ENCODE peak calls at places on chromosomes 12 and 14, in five cellular contexts. E, P, I, F and D are unnamed samples.
A peak's percentile ranks its signal among the peaks of the same experiment; 100 is the strongest.

GRCh38 chr14:71597289-71597920 is 334.8 kb upstream of the RGS6 start:
- DNase-seq in I (no peak), F (no peak), P (no peak), E (no peak), D (no peak)

GRCh38 chr12:25182765-25183164 is 12.2 kb downstream of the DNAI7 start:
- DNase-seq in E (no peak), I (no peak), P (no peak), F (no peak), D (no peak)

GRCh38 chr14:100425454-100425814 is 102.3 kb downstream of the SLC25A47 start:
- DNase-seq in F (no peak), E (no peak), P (no peak), I (no peak), D (no peak)

GRCh38 chr14:90853116-90853515 is 36.9 kb upstream of the TTC7B start:
- DNase-seq in I (no peak), P (no peak), E (no peak), F (no peak), D (no peak)

GRCh38 chr12:49566361-49566760 is 1.6 kb downstream of the MCRS1 start:
- DNase-seq in E (no peak), P (no peak), F (no peak), I (no peak), D (no peak)

GRCh38 chr14:67582061-67582460 is 18.0 kb downstream of the PIGH start:
- DNase-seq in I (no peak), F (no peak), P (no peak), E (no peak), D (no peak)

GRCh38 chr12:64042901-64043300 is 179.2 kb downstream of the KICS2 start:
- DNase-seq in I (peak; percentile 72), E (no peak), P (no peak), F (peak; percentile 91), D (no peak)

GRCh38 chr14:91872011-91872476 is 4.7 kb upstream of the TC2N start:
- DNase-seq in E (no peak), F (no peak), I (no peak), P (peak; percentile 48), D (no peak)

GRCh38 chr12:1197264-1198018 is 206.4 kb downstream of the ERC1 start:
- DNase-seq in E (no peak), F (no peak), I (no peak), P (no peak), D (no peak)

GRCh38 chr12:124387510-124387855 is 92.6 kb downstream of the RFLNA start:
- DNase-seq in F (no peak), I (no peak), P (no peak), E (no peak), D (no peak)

GRCh38 chr12:92242917-92243316 is 97.3 kb upstream of the BTG1 start:
- DNase-seq in E (no peak), P (no peak), I (peak; percentile 37), F (peak; percentile 7), D (no peak)

GRCh38 chr12:67592228-67593011 is 56.1 kb upstream of the DYRK2 start:
- DNase-seq in I (peak; percentile 43), E (no peak), F (peak; percentile 25), P (peak; percentile 11), D (no peak)

GRCh38 chr12:10756194-10756593 is 33.1 kb upstream of the YBX3 start:
- DNase-seq in F (no peak), P (no peak), I (no peak), E (no peak), D (no peak)

GRCh38 chr12:65881965-65882413 is 57.7 kb downstream of the HMGA2 start:
- DNase-seq in P (no peak), I (no peak), F (no peak), E (peak; percentile 4), D (no peak)

GRCh38 chr14:63045612-63046320 is 508 bp upstream of the KCNH5 start:
- DNase-seq in P (no peak), E (no peak), I (no peak), F (no peak), D (no peak)

GRCh38 chr12:127773520-127773919 is 493.4 kb upstream of the TMEM132C start:
- DNase-seq in I (no peak), P (peak; percentile 4), E (no peak), F (no peak), D (no peak)

GRCh38 chr12:46108721-46109120 is 118.3 kb upstream of the SCAF11 start:
- DNase-seq in E (no peak), P (peak; percentile 87), I (no peak), F (no peak), D (no peak)

GRCh38 chr12:119803391-119803791 is 73.7 kb downstream of the CIT start:
- DNase-seq in E (no peak), F (peak; percentile 42), I (peak; percentile 32), P (no peak), D (no peak)

GRCh38 chr12:64658892-64659481 is 48.7 kb downstream of the RASSF3 start:
- DNase-seq in F (no peak), I (no peak), P (no peak), E (no peak), D (no peak)